ENCODE peak calls at places on chromosomes 13 and 19, in nine cellular contexts. L is brain microvascular endothelial cell; X is CD4-positive, alpha-beta T cell; O is cardiac muscle cell; G is ovary; E is neural crest cell; Z is astrocyte of the cerebellum; J is GM23338; V is cardiac fibroblast. I is an unnamed sample.

GRCh38 chr13:46831588-46832194 is 34.7 kb upstream of the ESD start:
- DNase-seq in L (peak; percentile 46), X (no peak), O (peak; percentile 71), G (no peak), E (peak; percentile 60), Z (peak; percentile 46), J (peak; percentile 71), V (peak; percentile 76), I (peak; percentile 15)

GRCh38 chr19:1555802-1556638 is 12.1 kb downstream of the MEX3D start:
- DNase-seq in L (no peak), X (no peak), O (no peak), G (no peak), E (no peak), Z (no peak), J (no peak), V (no peak), I (no peak)

GRCh38 chr19:35710784-35711723 is 6.7 kb downstream of the ZBTB32 start:
- DNase-seq in L (no peak), X (no peak), O (no peak), G (no peak), E (no peak), Z (no peak), J (no peak), V (no peak), I (no peak)

GRCh38 chr13:30681489-30682242 is 53.7 kb upstream of the ALOX5AP start:
- DNase-seq in L (peak; percentile 38), X (no peak), O (peak; percentile 73), G (no peak), E (no peak), Z (no peak), J (no peak), V (peak; percentile 59), I (peak; percentile 39)

GRCh38 chr13:44136693-44137268 is 236.8 kb upstream of the SERP2 start:
- DNase-seq in L (no peak), X (no peak), O (no peak), G (no peak), E (no peak), Z (no peak), J (no peak), V (no peak), I (no peak)

GRCh38 chr19:29376855-29377354 is 148.9 kb upstream of the VSTM2B start:
- DNase-seq in L (no peak), X (no peak), O (no peak), G (no peak), E (no peak), Z (no peak), J (no peak), V (no peak), I (no peak)

GRCh38 chr13:108987488-108987887 is 358.1 kb downstream of the MYO16 start:
- DNase-seq in L (no peak), X (no peak), O (peak; percentile 21), G (no peak), E (no peak), Z (no peak), J (no peak), V (peak; percentile 65), I (no peak)

GRCh38 chr13:107222619-107223018 is 654.7 kb upstream of the ARGLU1 start:
- DNase-seq in L (no peak), X (no peak), O (no peak), G (no peak), E (no peak), Z (no peak), J (peak; percentile 47), V (no peak), I (no peak)

GRCh38 chr19:19021115-19021514 is 12.2 kb downstream of the SUGP2 start:
- DNase-seq in L (peak; percentile 63), X (no peak), O (peak; percentile 29), G (no peak), E (no peak), Z (no peak), J (no peak), V (peak; percentile 67), I (peak; percentile 27)

GRCh38 chr19:19027228-19027627 is 6.1 kb downstream of the SUGP2 start:
- DNase-seq in L (no peak), X (no peak), O (no peak), G (no peak), E (no peak), Z (no peak), J (no peak), V (no peak), I (no peak)

GRCh38 chr19:19022380-19022961 is 10.8 kb downstream of the SUGP2 start:
- DNase-seq in L (no peak), X (no peak), O (no peak), G (no peak), E (no peak), Z (no peak), J (no peak), V (no peak), I (no peak)

GRCh38 chr19:19028526-19028925 is 4.8 kb downstream of the SUGP2 start:
- DNase-seq in L (no peak), X (no peak), O (no peak), G (no peak), E (no peak), Z (no peak), J (no peak), V (no peak), I (no peak)

DNA sequence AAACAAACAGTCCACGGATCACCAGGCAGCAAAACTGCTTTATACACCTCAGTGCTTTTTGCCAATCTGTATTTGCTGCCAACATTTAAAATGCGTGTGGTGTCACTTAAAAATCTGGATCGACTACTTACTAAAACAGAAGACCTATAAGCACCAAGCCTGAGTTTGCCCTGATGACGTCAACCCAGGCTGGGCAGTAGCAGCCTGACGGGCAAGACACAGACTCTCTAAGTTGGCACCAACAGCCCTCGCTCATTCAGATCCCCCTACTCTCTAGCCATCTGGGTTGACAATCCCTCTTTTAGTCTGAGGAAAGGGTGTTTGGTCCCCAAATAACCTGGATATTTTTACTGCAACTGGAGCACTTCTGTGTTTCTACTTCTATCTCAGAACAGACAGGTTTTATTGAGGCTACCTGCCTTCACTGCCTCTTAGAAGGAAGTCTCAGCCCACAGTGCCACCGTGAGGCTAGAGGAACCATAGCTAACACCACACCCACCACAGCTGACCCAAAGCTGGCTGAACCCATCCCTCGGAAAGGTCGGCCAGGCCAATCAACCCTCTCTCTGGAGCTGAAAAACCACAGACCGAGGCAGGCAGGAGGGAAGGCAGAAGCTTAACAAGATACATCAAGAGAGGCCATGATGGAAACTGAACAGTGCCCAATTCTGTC is 6.9 kb downstream of the SUGP2 start:
- DNase-seq in L (no peak), X (no peak), O (no peak), G (no peak), E (no peak), Z (no peak), J (peak; percentile 27), V (no peak), I (no peak)
- TF ChIP-seq CTCF in L (peak; percentile 34), X (no peak), O (no peak), G (no peak), E (no peak), Z (peak; percentile 15), J (no peak), V (no peak), I (peak; percentile 12)

GRCh38 chr13:98653471-98653985 is 76.6 kb upstream of the STK24 start:
- DNase-seq in L (peak; percentile 66), X (peak; percentile 72), O (peak; percentile 78), G (peak; percentile 72), E (peak; percentile 67), Z (peak; percentile 57), J (peak; percentile 95), V (peak; percentile 81), I (peak; percentile 33)
- TF ChIP-seq CTCF in L (peak; percentile 91), X (peak; percentile 94), O (peak; percentile 92), G (peak; percentile 76), E (peak; percentile 91), Z (peak; percentile 91), J (peak; percentile 92), V (peak; percentile 94), I (peak; percentile 96)

DNA sequence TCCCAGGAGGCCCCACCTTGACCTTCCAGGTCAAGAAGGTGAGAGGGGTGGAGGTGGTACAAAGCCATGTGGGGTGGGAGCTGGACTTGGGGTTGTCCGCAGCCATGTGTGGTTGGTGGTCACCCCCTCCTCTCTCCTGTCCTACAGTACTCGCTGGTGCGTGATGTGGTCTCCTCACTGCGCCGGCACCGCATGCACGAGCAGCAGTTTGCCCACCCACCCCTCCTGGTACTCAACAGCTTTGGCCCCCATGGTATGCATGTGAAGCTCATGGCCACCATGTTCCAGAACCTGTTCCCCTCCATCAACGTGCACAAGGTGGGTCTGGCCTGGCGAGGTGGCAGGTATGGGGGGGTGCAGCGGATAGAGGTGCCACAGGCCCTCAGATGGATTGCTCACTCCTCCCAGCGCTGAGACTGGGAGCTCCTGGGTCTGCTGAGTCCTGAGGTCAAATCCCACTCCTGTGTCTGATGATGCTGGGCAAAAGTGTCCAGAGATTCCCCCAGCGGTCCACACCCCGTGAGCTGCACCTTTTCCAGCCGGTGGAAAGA is 1.7 kb downstream of the PPAN start:
- DNase-seq in L (no peak), X (no peak), O (no peak), G (no peak), E (no peak), Z (no peak), J (no peak), V (no peak), I (no peak)
- TF ChIP-seq CTCF in L (no peak), X (no peak), O (no peak), G (no peak), E (no peak), Z (no peak), J (no peak), V (no peak), I (no peak)

GRCh38 chr13:113952151-113952982 is 21.5 kb downstream of the C13orf46 start:
- DNase-seq in L (no peak), X (no peak), O (no peak), G (no peak), E (no peak), Z (no peak), J (no peak), V (no peak), I (no peak)

GRCh38 chr13:113952983-113953520 is 20.8 kb downstream of the C13orf46 start:
- DNase-seq in L (no peak), X (no peak), O (no peak), G (no peak), E (no peak), Z (no peak), J (no peak), V (no peak), I (no peak)

GRCh38 chr13:113949546-113949945 is 24.3 kb downstream of the C13orf46 start:
- DNase-seq in L (no peak), X (no peak), O (no peak), G (no peak), E (no peak), Z (no peak), J (no peak), V (no peak), I (no peak)

GRCh38 chr13:113950451-113951245 is 23.2 kb downstream of the C13orf46 start:
- DNase-seq in L (no peak), X (no peak), O (no peak), G (no peak), E (no peak), Z (no peak), J (no peak), V (no peak), I (no peak)

DNA sequence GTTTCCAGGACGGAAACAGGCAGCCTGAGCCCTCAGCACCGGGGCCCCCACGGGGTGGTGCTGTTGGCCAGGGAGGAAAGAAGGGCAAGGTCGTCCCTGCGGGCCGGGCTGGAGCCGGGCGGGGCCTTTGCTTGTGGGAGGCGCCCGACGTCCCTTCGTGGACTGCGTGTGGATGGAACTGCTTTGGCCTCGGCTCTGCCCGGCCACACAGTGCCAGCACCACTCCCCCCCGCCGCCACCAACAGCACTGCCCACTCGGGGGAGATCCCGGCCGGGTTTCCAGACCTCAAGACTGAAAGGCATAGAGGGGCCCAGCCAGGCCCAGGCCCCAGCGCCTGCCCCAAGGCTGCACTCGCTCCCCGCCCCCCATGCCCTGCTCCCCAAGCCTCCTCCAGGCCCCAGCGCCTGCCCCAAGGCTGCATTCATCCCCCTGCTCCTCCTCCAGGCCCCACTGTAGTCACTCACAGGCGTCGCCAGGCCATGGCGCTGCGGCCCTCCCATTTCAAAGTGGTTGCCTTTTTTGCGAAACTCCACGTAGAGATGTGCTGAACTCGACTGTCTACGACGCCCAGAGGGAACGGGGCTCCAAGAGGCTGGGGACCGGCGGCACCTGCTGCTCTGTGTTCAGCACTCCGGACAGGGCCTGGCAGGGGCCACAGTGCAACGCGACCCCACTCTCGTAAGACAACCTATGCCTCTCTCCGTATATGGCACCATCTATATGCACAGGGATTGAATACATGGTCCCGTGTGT is 22.5 kb downstream of the C13orf46 start:
- DNase-seq in L (peak; percentile 31), X (peak; percentile 55), O (peak; percentile 89), G (peak; percentile 89), E (peak; percentile 45), Z (no peak), J (peak; percentile 79), V (peak; percentile 79), I (no peak)
- TF ChIP-seq CTCF in L (peak; percentile 76), X (no peak), O (peak; percentile 91), G (peak; percentile 79), E (peak; percentile 60), Z (peak; percentile 68), J (peak; percentile 46), V (peak; percentile 88), I (peak; percentile 73)

I was measured in AG04450.